ENCODE peak calls at places on chromosomes 13 and 19, in four cellular contexts. R is CD4-positive, alpha-beta T cell; A is stimulated activated CD8-positive, alpha-beta memory T cell treated with anti-CD3 and anti-CD28 coated beads, Interleukin-7, amount 100 ng/mL, for 1 hour; I is activated effector memory CD4-positive, alpha-beta T cell treated with anti-CD3 and anti-CD28 coated beads, Interleukin-2, amount 50 U/mL, for 16 hours. L is an unnamed sample.

GRCh38 chr13:89113744-89114143 is 1442.6 kb downstream of the SLITRK5 start:
- DNase-seq in I (no peak), R (no peak), A (no peak), L (no peak)

GRCh38 chr13:75829874-75830273 is 193.7 kb downstream of the LMO7 start:
- DNase-seq in A (no peak), R (no peak), I (no peak), L (no peak)

GRCh38 chr13:79673310-79673992 is 192.5 kb downstream of the NDFIP2 start:
- DNase-seq in I (no peak), A (no peak), R (no peak), L (no peak)

GRCh38 chr19:55086730-55087541 is 11.3 kb downstream of the EPS8L1 start:
- DNase-seq in A (no peak), R (no peak), I (peak), L (peak)

GRCh38 chr19:6442087-6442688 is 8.6 kb upstream of the SLC25A41 start:
- DNase-seq in I (no peak), R (no peak), A (no peak), L (no peak)

GRCh38 chr19:48480476-48481190 is 11.5 kb downstream of the CYTH2 start:
- DNase-seq in R (peak), I (peak), A (no peak), L (no peak)

GRCh38 chr13:113064534-113065405 is 40.8 kb upstream of the F7 start:
- DNase-seq in A (no peak), I (no peak), R (no peak), L (no peak)

GRCh38 chr19:2089001-2089711 is 7.0 kb downstream of the MOB3A start:
- DNase-seq in R (no peak), I (no peak), A (no peak), L (no peak)

GRCh38 chr13:114100446-114101320 is 31.7 kb downstream of the RASA3 start:
- DNase-seq in I (peak), A (no peak), R (peak), L (no peak)

L was measured in GOT3.